ENCODE peak calls at places on chromosomes 1 and 21, in nine cellular contexts. W is bronchial epithelial cell, O is BJ, V is endothelial cell of umbilical vein, G is pancreas, F is AG09309, B is neural progenitor cell, P is RWPE1, R is transverse colon. E is an unnamed sample.
A peak's percentile ranks its signal among the peaks of the same experiment; 100 is the strongest.

GRCh38 chr1:203325418-203326091 is 20.2 kb downstream of the BTG2 start:
- DNase-seq in F (no peak), O (no peak), W (no peak), G (peak; percentile 81), R (peak; percentile 77), P (no peak), V (peak; percentile 83), B (peak; percentile 84), E (peak; percentile 91)

GRCh38 chr1:30707412-30708360 is 15.7 kb downstream of the MATN1 start:
- DNase-seq in R (peak; percentile 72), F (no peak), V (peak; percentile 50), O (no peak), G (peak; percentile 90), B (peak; percentile 93), W (peak; percentile 31), P (peak; percentile 79), E (peak; percentile 99)

GRCh38 chr1:156371553-156372264 is 2.7 kb downstream of the RHBG start:
- DNase-seq in P (no peak), V (no peak), O (no peak), G (no peak), W (peak; percentile 54), R (no peak), F (no peak), B (no peak), E (no peak)

GRCh38 chr1:87812881-87813577 is 484.3 kb downstream of the LMO4 start:
- DNase-seq in O (no peak), P (no peak), F (no peak), V (no peak), G (no peak), W (no peak), R (no peak), B (no peak), E (no peak)

GRCh38 chr1:17119076-17119743 is at the start of gene PADI2:
- DNase-seq in G (peak; percentile 88), O (no peak), W (peak; percentile 38), P (peak; percentile 92), F (no peak), R (peak; percentile 90), V (peak; percentile 46), B (peak; percentile 89), E (peak; percentile 58)

GRCh38 chr1:186682721-186683120 is 2.5 kb upstream of the PTGS2 start:
- DNase-seq in G (no peak), B (no peak), W (peak; percentile 41), V (peak; percentile 68), R (no peak), F (no peak), O (peak; percentile 4), P (no peak), E (no peak)

GRCh38 chr1:56958526-56958925 is 7.3 kb downstream of the C8B start:
- DNase-seq in F (peak; percentile 37), P (no peak), V (no peak), R (no peak), G (no peak), O (no peak), B (peak; percentile 41), W (peak; percentile 16), E (no peak)

GRCh38 chr1:53640696-53641065 is 98.3 kb downstream of the GLIS1 start:
- DNase-seq in R (no peak), O (no peak), G (peak; percentile 6), W (no peak), B (no peak), V (no peak), P (no peak), F (no peak), E (no peak)

GRCh38 chr1:154326546-154327465 is 1.5 kb downstream of the ATP8B2 start:
- DNase-seq in F (peak; percentile 57), B (no peak), P (peak; percentile 53), G (no peak), V (peak; percentile 15), O (peak; percentile 49), R (no peak), W (peak; percentile 46), E (no peak)

GRCh38 chr1:47839460-47839760 is 157.8 kb downstream of the TRABD2B start:
- DNase-seq in R (peak; percentile 19), F (no peak), G (peak; percentile 47), W (no peak), B (no peak), P (no peak), O (no peak), V (no peak), E (no peak)

GRCh38 chr1:8343464-8344001 is 25.6 kb downstream of the SLC45A1 start:
- DNase-seq in O (peak; percentile 89), F (peak; percentile 80), W (peak; percentile 86), G (peak; percentile 73), P (peak; percentile 87), R (peak; percentile 65), V (peak; percentile 36), B (no peak), E (no peak)

GRCh38 chr1:218760601-218761570 is 412.8 kb upstream of the LYPLAL1 start:
- DNase-seq in G (no peak), B (no peak), R (no peak), O (no peak), V (no peak), W (no peak), P (no peak), F (no peak), E (no peak)

GRCh38 chr1:25869909-25870606 is 5.5 kb downstream of the PAQR7 start:
- DNase-seq in G (no peak), V (no peak), P (no peak), W (no peak), F (no peak), B (peak; percentile 47), O (no peak), R (no peak), E (no peak)

GRCh38 chr1:16367968-16368910 is 1.2 kb downstream of the SZRD1 start:
- DNase-seq in P (peak; percentile 57), B (peak; percentile 74), G (no peak), W (peak; percentile 40), V (peak; percentile 37), O (no peak), R (no peak), F (peak; percentile 61), E (no peak)

GRCh38 chr1:75243124-75243523 is 108.9 kb downstream of the LHX8 start:
- DNase-seq in F (no peak), P (no peak), B (no peak), V (no peak), W (no peak), O (no peak), R (no peak), G (no peak), E (no peak)

GRCh38 chr21:8989883-8990325 is 1531.5 kb upstream of the TPTE start:
- DNase-seq in B (no peak), R (no peak), G (no peak), O (no peak), F (no peak), W (peak; percentile 86), V (peak; percentile 15), P (no peak), E (no peak)

GRCh38 chr1:164648211-164649080 is 89.5 kb downstream of the PBX1 start:
- DNase-seq in B (no peak), O (no peak), G (no peak), P (peak; percentile 41), F (no peak), R (no peak), W (no peak), V (no peak), E (no peak)

GRCh38 chr21:29163381-29164115 is 33.1 kb downstream of the MAP3K7CL start:
- DNase-seq in B (no peak), O (no peak), R (no peak), W (no peak), G (no peak), F (no peak), V (no peak), P (no peak), E (no peak)

GRCh38 chr21:25385912-25386474 is 221.3 kb downstream of the MRPL39 start:
- DNase-seq in P (peak; percentile 53), R (no peak), B (peak; percentile 78), V (peak; percentile 50), O (no peak), G (peak; percentile 76), W (peak; percentile 57), F (peak; percentile 31), E (no peak)

DNA sequence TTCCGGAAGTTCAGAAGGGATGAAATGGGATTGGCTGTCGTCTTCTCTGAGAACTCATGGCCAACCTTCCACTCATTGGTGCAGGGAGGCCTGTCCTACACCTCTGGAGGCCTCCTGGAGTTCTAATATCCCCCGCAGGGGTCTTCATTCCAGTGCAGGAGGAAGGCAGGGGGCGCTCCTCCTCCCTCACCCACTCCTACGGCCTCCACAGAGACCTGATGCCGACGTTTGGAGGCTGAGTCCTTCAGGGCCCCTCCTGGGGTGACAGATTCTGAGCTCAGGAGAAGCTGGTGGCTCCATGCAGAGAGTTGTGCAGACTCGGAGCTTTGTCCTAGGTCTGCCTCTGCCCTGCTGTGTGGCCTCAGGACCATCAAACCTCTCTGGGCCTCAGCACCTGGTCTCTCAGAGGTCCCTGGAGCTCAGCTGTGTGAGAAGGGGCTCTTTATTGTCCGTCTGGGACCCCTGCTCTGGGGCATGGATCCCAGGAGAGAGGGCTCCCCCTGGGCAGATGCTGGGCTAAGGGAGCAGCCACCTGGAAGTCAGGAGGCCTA is 102.3 kb upstream of the WNT4 start:
- DNase-seq in R (no peak), V (no peak), F (no peak), B (no peak), G (no peak), O (no peak), P (no peak), W (no peak), E (no peak)
- TF ChIP-seq CTCF in R (no peak), V (no peak), F (no peak), B (no peak), G (no peak), O (no peak), P (no peak), W (no peak), E (no peak)

GRCh38 chr1:37951041-37951782 is 4.4 kb upstream of the INPP5B start:
- DNase-seq in W (peak; percentile 10), V (no peak), R (no peak), G (no peak), P (no peak), B (no peak), F (no peak), O (no peak), E (no peak)
- TF ChIP-seq CTCF in W (no peak), V (no peak), R (no peak), G (no peak), P (no peak), B (no peak), F (no peak), O (no peak), E (no peak)

DNA sequence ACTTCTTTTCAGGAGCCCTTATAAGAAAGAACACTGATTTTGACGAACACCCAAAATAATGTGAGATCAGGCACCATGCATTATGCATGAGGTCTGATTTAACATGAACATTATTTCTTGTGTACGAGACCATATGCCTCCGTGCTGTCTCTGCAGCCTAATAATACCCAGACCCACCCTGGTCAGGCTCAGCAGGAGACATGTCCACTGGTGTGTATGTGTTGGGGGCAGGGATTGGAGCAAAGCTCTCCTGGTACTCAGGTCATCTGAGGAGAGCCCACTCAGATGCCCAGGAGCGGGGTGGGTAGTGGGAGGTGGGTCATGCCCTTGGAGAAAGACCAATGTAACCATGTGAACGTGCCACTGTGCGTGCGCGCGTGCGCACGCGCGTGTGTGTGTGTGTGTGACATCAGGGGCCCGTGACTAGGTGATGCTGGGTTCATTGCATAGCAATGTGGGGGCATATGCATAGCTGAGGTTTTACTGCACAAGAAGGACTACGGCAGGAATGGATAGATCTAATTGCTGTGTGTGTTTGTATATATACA is 7.1 kb downstream of the POU3F1 start:
- DNase-seq in V (no peak), G (no peak), P (no peak), R (no peak), F (no peak), W (no peak), O (no peak), B (no peak), E (no peak)
- TF ChIP-seq CTCF in V (no peak), G (no peak), P (no peak), R (no peak), F (no peak), W (no peak), O (no peak), B (no peak), E (no peak)

GRCh38 chr1:234458352-234459027 is 20.5 kb downstream of the TARBP1 start:
- DNase-seq in O (no peak), B (no peak), G (no peak), F (no peak), V (no peak), R (no peak), W (peak; percentile 46), P (no peak), E (no peak)
- TF ChIP-seq CTCF in O (no peak), B (no peak), G (no peak), F (no peak), V (no peak), R (no peak), W (no peak), P (no peak), E (no peak)

E was measured in D721Med.